ENCODE peak calls at places on chromosomes 13 and 19, in eight cellular contexts. P, H, I, K, O, E, G and N are unnamed samples.

GRCh38 chr13:43242040-43242439 is 218.7 kb downstream of the DNAJC15 start:
- DNase-seq in P (no peak), H (no peak), I (no peak), K (no peak), O (no peak), E (no peak), G (no peak), N (no peak)

GRCh38 chr19:54137913-54138776 is 583 bp downstream of the CNOT3 start:
- DNase-seq in P (no peak), H (no peak), I (no peak), K (peak), O (no peak), E (no peak), G (no peak), N (no peak)

GRCh38 chr13:94344126-94344863 is 135.2 kb downstream of the DCT start:
- DNase-seq in P (no peak), H (no peak), I (no peak), K (no peak), O (no peak), E (no peak), G (no peak), N (no peak)

GRCh38 chr13:96817336-96817941 is 176.8 kb downstream of the OXGR1 start:
- DNase-seq in P (no peak), H (no peak), I (no peak), K (no peak), O (peak), E (no peak), G (no peak), N (no peak)

GRCh38 chr13:112773601-112774447 is 84.0 kb downstream of the ATP11A start:
- DNase-seq in P (no peak), H (no peak), I (no peak), K (no peak), O (no peak), E (no peak), G (no peak), N (no peak)

GRCh38 chr13:110354715-110355473 is 47.8 kb downstream of the COL4A2 start:
- DNase-seq in P (no peak), H (no peak), I (no peak), K (no peak), O (no peak), E (no peak), G (no peak), N (no peak)

GRCh38 chr13:35840991-35841604 is 290.1 kb downstream of the DCLK1 start:
- DNase-seq in P (peak), H (no peak), I (no peak), K (no peak), O (no peak), E (no peak), G (peak), N (no peak)

GRCh38 chr13:96617528-96617927 is 376.7 kb downstream of the OXGR1 start:
- DNase-seq in P (no peak), H (no peak), I (no peak), K (no peak), O (no peak), E (no peak), G (no peak), N (no peak)

GRCh38 chr13:98365291-98365690 is 188.2 kb upstream of the RNF113B start:
- DNase-seq in P (no peak), H (no peak), I (no peak), K (no peak), O (no peak), E (no peak), G (no peak), N (no peak)

GRCh38 chr13:78610381-78610883 is 7.1 kb upstream of the POU4F1 start:
- DNase-seq in P (no peak), H (no peak), I (no peak), K (no peak), O (no peak), E (no peak), G (no peak), N (no peak)

GRCh38 chr19:28793391-28794168 is 419.4 kb downstream of the UQCRFS1 start:
- DNase-seq in P (no peak), H (no peak), I (peak), K (no peak), O (no peak), E (no peak), G (no peak), N (peak)

GRCh38 chr13:23985060-23985459 is 87.8 kb upstream of the C1QTNF9B start:
- DNase-seq in P (no peak), H (no peak), I (no peak), K (no peak), O (no peak), E (no peak), G (no peak), N (no peak)

GRCh38 chr19:34269489-34269888 is 15.1 kb downstream of the GARRE1 start:
- DNase-seq in P (no peak), H (no peak), I (no peak), K (no peak), O (no peak), E (no peak), G (no peak), N (no peak)

GRCh38 chr13:21739771-21740170 is 68.9 kb downstream of the FGF9 start:
- DNase-seq in P (no peak), H (no peak), I (no peak), K (no peak), O (no peak), E (no peak), G (no peak), N (no peak)

GRCh38 chr19:2167896-2168618 is 4.3 kb downstream of the DOT1L start:
- DNase-seq in P (peak), H (no peak), I (peak), K (peak), O (peak), E (no peak), G (peak), N (peak)

GRCh38 chr13:50358221-50358620 is 343.0 kb downstream of the KCNRG start:
- DNase-seq in P (no peak), H (no peak), I (no peak), K (no peak), O (no peak), E (no peak), G (peak), N (no peak)

GRCh38 chr13:36822786-36823185 is 3.8 kb downstream of the RFXAP start:
- DNase-seq in P (no peak), H (no peak), I (no peak), K (no peak), O (peak), E (no peak), G (no peak), N (no peak)

GRCh38 chr19:48216933-48217332 is 38.8 kb downstream of the CARD8 start:
- DNase-seq in P (no peak), H (no peak), I (no peak), K (no peak), O (no peak), E (no peak), G (no peak), N (no peak)

GRCh38 chr19:4738734-4739133 is 15.1 kb upstream of the DPP9 start:
- DNase-seq in P (no peak), H (no peak), I (peak), K (no peak), O (no peak), E (no peak), G (no peak), N (no peak)

GRCh38 chr13:113820813-113821651 is 42.8 kb downstream of the GAS6 start:
- DNase-seq in P (peak), H (peak), I (peak), K (no peak), O (peak), E (peak), G (peak), N (peak)

GRCh38 chr19:10961073-10961762 is 388 bp downstream of the SMARCA4 start:
- DNase-seq in P (peak), H (no peak), I (peak), K (peak), O (peak), E (peak), G (peak), N (peak)

GRCh38 chr19:5282926-5283325 is 57.7 kb downstream of the PTPRS start:
- DNase-seq in P (no peak), H (no peak), I (peak), K (no peak), O (no peak), E (no peak), G (no peak), N (peak)

GRCh38 chr13:113850722-113851479 is 13.0 kb downstream of the GAS6 start:
- DNase-seq in P (no peak), H (no peak), I (no peak), K (no peak), O (no peak), E (no peak), G (no peak), N (no peak)